ENCODE peak calls at places on chromosomes 13 and 19, in nine cellular contexts. U is heart left ventricle, O is progenitor cell of endocrine pancreas, W is AG04450, H is pancreas, D is neural crest cell, X is B cell, E is GM13977, V is stomach. P is an unnamed sample.

GRCh38 chr19:30095171-30095570 is 153.1 kb downstream of the URI1 start:
- DNase-seq in U (peak; percentile 30), O (no peak), W (no peak), H (no peak), D (no peak), X (no peak), E (no peak), V (no peak), P (no peak)

GRCh38 chr19:38213911-38214625 is 10.0 kb downstream of the DPF1 start:
- DNase-seq in U (no peak), O (no peak), W (no peak), H (no peak), D (no peak), X (no peak), E (peak; percentile 70), V (no peak), P (no peak)

GRCh38 chr13:43776680-43777079 is 10.1 kb downstream of the ENOX1 start:
- DNase-seq in U (no peak), O (no peak), W (no peak), H (no peak), D (no peak), X (no peak), E (no peak), V (no peak), P (no peak)

GRCh38 chr19:42488783-42489521 is 39.3 kb downstream of the CEACAM1 start:
- DNase-seq in U (no peak), O (no peak), W (no peak), H (no peak), D (no peak), X (no peak), E (no peak), V (no peak), P (no peak)

GRCh38 chr13:98313938-98314292 is 136.8 kb upstream of the RNF113B start:
- DNase-seq in U (no peak), O (no peak), W (no peak), H (peak; percentile 55), D (no peak), X (no peak), E (no peak), V (peak; percentile 44), P (no peak)

GRCh38 chr19:40601061-40601973 is at the start of gene LTBP4:
- DNase-seq in U (peak; percentile 88), O (no peak), W (no peak), H (no peak), D (no peak), X (peak; percentile 65), E (no peak), V (no peak), P (no peak)

GRCh38 chr13:39516140-39516539 is 86.9 kb downstream of the LHFPL6 start:
- DNase-seq in U (no peak), O (no peak), W (no peak), H (no peak), D (no peak), X (no peak), E (no peak), V (no peak), P (no peak)

GRCh38 chr13:45749026-45749759 is 47.1 kb downstream of the CBY2 start:
- DNase-seq in U (no peak), O (no peak), W (no peak), H (no peak), D (no peak), X (no peak), E (no peak), V (no peak), P (peak; percentile 23)

GRCh38 chr13:48018637-48019036 is 17.6 kb upstream of the SUCLA2 start:
- DNase-seq in U (no peak), O (no peak), W (no peak), H (no peak), D (no peak), X (no peak), E (no peak), V (no peak), P (no peak)

GRCh38 chr19:6480843-6481415 is 658 bp downstream of the DENND1C start:
- DNase-seq in U (no peak), O (no peak), W (no peak), H (no peak), D (no peak), X (no peak), E (peak; percentile 35), V (no peak), P (no peak)

GRCh38 chr13:51801631-51802099 is 2.3 kb downstream of the DHRS12 start:
- DNase-seq in U (peak; percentile 83), O (no peak), W (no peak), H (peak; percentile 91), D (no peak), X (no peak), E (no peak), V (peak; percentile 92), P (no peak)

GRCh38 chr19:16037424-16038195 is 38.7 kb upstream of the TPM4 start:
- DNase-seq in U (no peak), O (no peak), W (no peak), H (no peak), D (no peak), X (no peak), E (no peak), V (no peak), P (no peak)

GRCh38 chr19:45172611-45173208 is 5.3 kb downstream of the TRAPPC6A start:
- DNase-seq in U (no peak), O (no peak), W (no peak), H (no peak), D (no peak), X (peak; percentile 8), E (no peak), V (no peak), P (no peak)

GRCh38 chr19:44925114-44925891 is 10.9 kb downstream of the APOC1 start:
- DNase-seq in U (peak; percentile 87), O (no peak), W (no peak), H (peak; percentile 70), D (no peak), X (no peak), E (no peak), V (peak; percentile 52), P (no peak)

GRCh38 chr13:50358221-50358620 is 343.0 kb downstream of the KCNRG start:
- DNase-seq in U (no peak), O (no peak), W (no peak), H (no peak), D (no peak), X (no peak), E (no peak), V (no peak), P (no peak)

DNA sequence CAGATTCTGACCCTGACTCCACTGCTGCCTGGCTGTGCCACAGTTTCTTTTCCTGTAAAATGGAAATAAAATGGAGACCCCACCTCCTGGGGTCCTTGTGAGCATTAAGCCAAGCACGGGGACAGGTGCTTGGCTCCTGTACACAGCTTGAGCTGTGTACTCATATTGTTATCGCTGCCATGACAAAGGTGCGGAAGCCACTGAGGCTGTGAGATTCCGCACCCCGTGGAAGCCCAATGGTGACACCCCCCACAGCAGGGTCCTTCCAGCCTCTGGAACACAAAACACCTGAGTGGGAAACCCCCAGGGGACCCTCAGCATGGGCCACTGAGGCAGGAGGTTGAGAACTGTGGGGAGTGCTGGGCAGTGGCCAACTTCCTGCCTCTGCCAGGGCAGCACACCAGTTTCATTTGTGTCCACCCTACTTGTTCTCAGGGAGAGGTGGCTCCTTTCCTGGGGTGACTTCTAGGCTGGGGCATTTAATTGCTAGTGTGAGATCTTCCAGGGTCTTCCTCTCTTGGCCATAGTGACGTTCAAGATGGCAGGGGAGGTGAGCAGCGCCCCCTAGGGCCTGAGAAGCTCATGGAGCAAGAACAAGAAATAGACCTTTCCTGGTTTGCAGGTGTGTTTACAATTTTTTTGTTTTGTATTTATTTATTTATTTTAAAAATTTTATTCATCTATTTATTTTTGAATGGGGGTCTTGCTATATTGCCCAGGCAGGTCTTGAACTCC is 5.4 kb upstream of the JSRP1 start:
- DNase-seq in U (peak; percentile 68), O (no peak), W (no peak), H (no peak), D (peak; percentile 55), X (no peak), E (peak; percentile 50), V (peak; percentile 60), P (no peak)
- TF ChIP-seq CTCF in U (peak; percentile 53), O (peak; percentile 55), W (peak; percentile 53), H (peak; percentile 12), D (peak; percentile 66), X (peak; percentile 54), E (peak; percentile 70), V (no peak), P (peak; percentile 59)

GRCh38 chr19:46725036-46725820 is 8.3 kb upstream of the PRKD2 start:
- DNase-seq in U (peak; percentile 49), O (no peak), W (no peak), H (no peak), D (no peak), X (peak; percentile 3), E (no peak), V (no peak), P (no peak)

GRCh38 chr19:46723471-46723870 is 6.6 kb upstream of the PRKD2 start:
- DNase-seq in U (peak; percentile 33), O (no peak), W (no peak), H (no peak), D (no peak), X (no peak), E (no peak), V (no peak), P (no peak)

GRCh38 chr19:46725859-46726393 is 9.0 kb upstream of the PRKD2 start:
- DNase-seq in U (peak; percentile 12), O (no peak), W (no peak), H (no peak), D (no peak), X (peak; percentile 2), E (no peak), V (no peak), P (no peak)

GRCh38 chr19:46723023-46723461 is 6.1 kb upstream of the PRKD2 start:
- DNase-seq in U (peak; percentile 45), O (no peak), W (no peak), H (no peak), D (no peak), X (no peak), E (no peak), V (no peak), P (no peak)

DNA sequence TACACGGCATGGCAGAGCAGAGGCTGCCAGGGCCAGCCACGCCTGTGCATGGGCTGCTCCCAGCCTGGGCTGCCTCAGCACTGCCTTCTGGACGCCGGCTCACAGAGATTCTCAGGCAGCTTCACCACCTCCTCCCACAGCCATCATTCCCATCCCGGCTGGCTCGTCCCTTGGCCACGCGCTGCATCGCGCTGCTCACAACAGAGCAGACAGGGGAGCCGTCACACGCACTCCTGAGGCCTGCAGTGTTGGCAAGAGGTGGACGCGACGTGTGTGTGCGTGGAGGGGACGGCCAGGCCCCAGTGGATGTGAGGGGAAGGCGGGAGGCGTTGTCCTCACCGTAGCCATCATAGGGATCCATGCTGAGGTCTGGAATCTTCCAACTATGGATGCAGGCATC is 7.6 kb upstream of the PRKD2 start:
- DNase-seq in U (peak; percentile 34), O (no peak), W (no peak), H (no peak), D (no peak), X (peak; percentile 8), E (no peak), V (no peak), P (no peak)
- TF ChIP-seq CTCF in U (no peak), O (no peak), W (no peak), H (no peak), D (no peak), X (no peak), E (no peak), V (no peak), P (no peak)

GRCh38 chr13:27869436-27870090 is 50.2 kb upstream of the PDX1 start:
- DNase-seq in U (no peak), O (no peak), W (no peak), H (no peak), D (no peak), X (no peak), E (no peak), V (no peak), P (no peak)
- TF ChIP-seq CTCF in U (no peak), O (no peak), W (no peak), H (no peak), D (peak; percentile 37), X (peak; percentile 48), E (no peak), V (no peak), P (no peak)

GRCh38 chr19:47430041-47430802 is 10.9 kb upstream of the MEIS3 start:
- DNase-seq in U (peak; percentile 69), O (peak; percentile 43), W (no peak), H (no peak), D (no peak), X (no peak), E (no peak), V (peak; percentile 53), P (no peak)
- TF ChIP-seq CTCF in U (no peak), O (peak; percentile 42), W (peak; percentile 19), H (peak; percentile 26), D (peak; percentile 46), X (no peak), E (peak; percentile 13), V (peak; percentile 11), P (no peak)

P was measured in D721Med.